ENCODE peak calls at places on chromosome 5, in eight cellular contexts. D, B, S, L, O, R, G and T are unnamed samples.

GRCh38 chr5:134184155-134185135 is 7.7 kb upstream of the SKP1 start:
- DNase-seq in O (peak), L (peak), B (peak), R (peak), S (no peak), D (peak), G (peak), T (no peak)

GRCh38 chr5:131769961-131770360 is 26.9 kb downstream of the FNIP1 start:
- DNase-seq in L (no peak), B (no peak), O (peak), D (no peak), S (no peak), R (peak), G (no peak), T (no peak)

GRCh38 chr5:151155777-151156731 is 1.5 kb downstream of the ANXA6 start:
- DNase-seq in B (no peak), R (peak), D (peak), O (peak), S (no peak), L (no peak), G (peak), T (no peak)

GRCh38 chr5:180592176-180592575 is 877 bp upstream of the SCGB3A1 start:
- DNase-seq in D (no peak), R (no peak), B (no peak), O (no peak), G (no peak), L (no peak), S (no peak), T (no peak)

GRCh38 chr5:132641241-132641723 is 16.7 kb upstream of the IL13 start:
- DNase-seq in R (no peak), D (no peak), O (no peak), G (no peak), B (no peak), L (no peak), S (no peak), T (no peak)

GRCh38 chr5:10607023-10607665 is 43.3 kb downstream of the ANKRD33B start:
- DNase-seq in D (no peak), B (peak), S (no peak), R (peak), L (no peak), G (peak), O (peak), T (no peak)

GRCh38 chr5:1295650-1296037 is 776 bp upstream of the TERT start:
- DNase-seq in L (no peak), S (no peak), B (no peak), D (peak), R (no peak), O (no peak), G (no peak), T (no peak)

GRCh38 chr5:34652466-34652865 is 3.7 kb upstream of the RAI14 start:
- DNase-seq in L (no peak), R (no peak), O (peak), G (no peak), D (no peak), S (no peak), B (no peak), T (no peak)

GRCh38 chr5:171495122-171495700 is 75.8 kb downstream of the FGF18 start:
- DNase-seq in L (no peak), O (peak), R (no peak), D (no peak), S (no peak), B (no peak), G (no peak), T (no peak)

GRCh38 chr5:130978475-130978874 is 186.6 kb downstream of the HINT1 start:
- DNase-seq in B (no peak), S (no peak), L (no peak), G (no peak), R (peak), D (no peak), O (peak), T (no peak)

GRCh38 chr5:55176176-55176818 is 3.3 kb upstream of the CDC20B start:
- DNase-seq in R (peak), O (no peak), G (peak), S (no peak), B (peak), D (peak), L (no peak), T (no peak)

GRCh38 chr5:126694403-126694802 is 82.5 kb upstream of the LMNB1 start:
- DNase-seq in O (peak), D (no peak), G (no peak), R (no peak), S (no peak), B (no peak), L (no peak), T (no peak)

GRCh38 chr5:11792621-11793020 is 111.6 kb downstream of the CTNND2 start:
- DNase-seq in G (no peak), B (no peak), D (no peak), R (no peak), L (no peak), S (no peak), O (no peak), T (no peak)

GRCh38 chr5:69083412-69083811 is 10.4 kb upstream of the SLC30A5 start:
- DNase-seq in S (no peak), B (peak), L (no peak), G (no peak), D (peak), R (peak), O (no peak), T (no peak)

GRCh38 chr5:156396063-156396829 is 69.3 kb downstream of the SGCD start:
- DNase-seq in B (no peak), S (no peak), O (no peak), L (no peak), G (no peak), D (peak), R (peak), T (no peak)

GRCh38 chr5:33180900-33181299 is 259.9 kb upstream of the TARS1 start:
- DNase-seq in B (no peak), S (peak), O (peak), R (peak), G (no peak), D (no peak), L (no peak), T (no peak)

GRCh38 chr5:120767171-120767820 is 303.2 kb downstream of the PRR16 start:
- DNase-seq in S (peak), B (no peak), D (no peak), G (no peak), O (peak), L (no peak), R (peak), T (peak)

GRCh38 chr5:3600106-3600997 is 4.7 kb downstream of the IRX1 start:
- DNase-seq in R (no peak), L (no peak), B (peak), G (no peak), S (no peak), O (peak), D (no peak), T (no peak)

GRCh38 chr5:1285883-1286291 is 9.0 kb downstream of the TERT start:
- DNase-seq in D (no peak), B (no peak), O (no peak), G (no peak), L (no peak), R (no peak), S (no peak), T (no peak)

GRCh38 chr5:6734243-6734695 is 21.0 kb downstream of the TENT4A start:
- DNase-seq in S (no peak), B (no peak), L (no peak), D (no peak), G (peak), O (peak), R (peak), T (no peak)

GRCh38 chr5:128546658-128547281 is 8.7 kb upstream of the FBN2 start:
- DNase-seq in R (peak), G (no peak), L (no peak), D (no peak), O (no peak), B (no peak), S (no peak), T (no peak)

GRCh38 chr5:177310757-177311173 is 933 bp downstream of the MXD3 start:
- DNase-seq in G (peak), R (peak), O (no peak), B (peak), S (no peak), D (no peak), L (no peak), T (no peak)

GRCh38 chr5:140594169-140594568 is 29.5 kb downstream of the SLC35A4 start:
- DNase-seq in R (no peak), D (no peak), S (no peak), G (no peak), O (no peak), B (no peak), L (no peak), T (no peak)

DNA sequence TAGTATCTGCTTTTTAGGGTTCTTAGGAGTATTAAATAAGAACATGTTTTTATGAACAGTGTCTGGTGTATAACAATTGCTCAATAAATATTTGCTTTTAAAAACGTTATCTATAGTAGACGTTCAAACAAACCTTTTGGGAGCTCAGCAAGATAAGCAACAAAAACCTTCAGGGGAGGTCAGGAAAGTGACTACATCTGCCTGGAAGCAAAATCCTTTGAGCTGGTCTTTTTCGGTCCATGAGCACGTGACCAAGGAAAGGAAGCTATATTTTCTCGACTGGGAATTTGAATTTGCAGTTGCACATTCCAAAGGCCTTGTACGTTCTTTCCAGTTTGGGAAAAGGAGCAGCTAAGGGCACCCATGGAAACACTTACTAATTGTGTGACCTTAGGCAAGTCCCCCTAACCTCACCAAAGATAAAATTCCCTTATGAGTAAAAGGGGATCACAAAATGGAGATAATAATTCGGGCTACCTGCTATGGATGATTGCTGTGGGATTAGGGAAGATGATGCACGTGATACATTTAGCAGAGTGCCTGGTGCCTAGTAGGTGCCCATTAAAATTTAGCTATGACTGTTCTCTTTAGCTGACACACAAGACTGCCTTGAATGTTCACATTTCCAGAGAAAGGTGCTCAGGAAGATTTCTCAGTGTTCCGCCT is 45.4 kb downstream of the PTTG1 start:
- DNase-seq in G (no peak), R (peak), B (no peak), O (peak), D (peak), L (no peak), S (no peak), T (no peak)
- H3K27ac ChIP-seq in G (peak), R (no peak), B (no peak), O (no peak), D (peak), L (peak), S (no peak), T (peak)

GRCh38 chr5:59187772-59188347 is 605.0 kb downstream of the RAB3C start:
- DNase-seq in D (no peak), S (no peak), R (peak), G (no peak), B (no peak), L (no peak), O (peak), T (no peak)
- H3K27ac ChIP-seq in D (peak), S (no peak), R (no peak), G (no peak), B (no peak), L (no peak), O (peak), T (no peak)

DNA sequence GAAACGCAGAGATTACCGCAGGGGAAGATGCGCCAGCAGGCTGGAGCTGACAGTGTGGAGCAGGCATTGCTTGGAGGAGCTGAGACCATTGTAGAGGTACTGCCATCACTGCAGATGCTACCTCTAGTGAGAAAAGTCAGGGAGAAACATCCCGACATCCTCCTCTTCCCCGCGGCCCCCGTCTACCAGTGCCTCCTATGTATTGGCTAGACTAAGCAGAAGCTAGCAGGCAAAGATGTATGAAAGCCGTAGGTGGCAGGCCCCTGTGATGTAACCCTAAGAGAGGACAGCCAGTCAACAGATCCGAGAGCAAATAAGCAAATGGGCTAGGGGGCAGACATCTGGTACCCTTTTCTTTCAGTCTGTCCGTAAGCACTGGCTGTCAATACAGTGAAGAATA is 115.5 kb upstream of the ACTBL2 start:
- DNase-seq in G (no peak), D (no peak), O (no peak), S (no peak), B (no peak), R (no peak), L (no peak), T (no peak)
- H3K27ac ChIP-seq in G (no peak), D (no peak), O (no peak), S (peak), B (no peak), R (no peak), L (no peak), T (no peak)

DNA sequence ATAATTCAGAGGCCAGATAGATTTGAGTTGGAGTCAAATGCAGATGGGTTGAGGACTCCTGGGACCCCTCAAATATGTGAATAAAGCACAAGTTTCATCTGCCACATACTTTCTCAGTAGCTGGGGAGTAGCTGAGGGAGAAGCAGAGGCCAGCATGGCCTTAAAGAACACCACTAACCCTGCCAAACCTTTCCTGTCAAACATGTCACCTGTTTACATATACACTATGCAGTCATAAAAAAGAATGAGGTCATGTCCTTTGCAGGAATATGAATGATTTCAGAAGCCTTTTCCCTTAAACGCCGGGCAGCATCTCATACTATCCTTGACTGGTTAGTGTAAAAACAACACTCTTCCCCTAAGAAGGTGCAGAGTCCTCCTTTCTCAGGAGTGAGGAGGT is 25.2 kb upstream of the HSD17B4 start:
- DNase-seq in D (no peak), B (no peak), R (no peak), G (no peak), L (no peak), S (no peak), O (no peak), T (no peak)
- H3K27ac ChIP-seq in D (no peak), B (no peak), R (no peak), G (no peak), L (no peak), S (no peak), O (no peak), T (no peak)

GRCh38 chr5:170150713-170151104 is 45.0 kb downstream of the FOXI1 start:
- DNase-seq in S (no peak), R (no peak), L (no peak), G (no peak), B (no peak), O (no peak), D (no peak), T (no peak)

GRCh38 chr5:170151105-170151831 is 45.6 kb downstream of the FOXI1 start:
- DNase-seq in D (peak), S (no peak), L (no peak), G (peak), B (peak), R (peak), O (peak), T (peak)

GRCh38 chr5:170155771-170156170 is 50.1 kb downstream of the FOXI1 start:
- DNase-seq in L (no peak), G (no peak), O (no peak), D (no peak), B (no peak), S (no peak), R (no peak), T (no peak)

GRCh38 chr5:170154744-170155143 is 49.0 kb downstream of the FOXI1 start:
- DNase-seq in S (no peak), B (no peak), R (no peak), G (no peak), D (no peak), L (no peak), O (no peak), T (no peak)

DNA sequence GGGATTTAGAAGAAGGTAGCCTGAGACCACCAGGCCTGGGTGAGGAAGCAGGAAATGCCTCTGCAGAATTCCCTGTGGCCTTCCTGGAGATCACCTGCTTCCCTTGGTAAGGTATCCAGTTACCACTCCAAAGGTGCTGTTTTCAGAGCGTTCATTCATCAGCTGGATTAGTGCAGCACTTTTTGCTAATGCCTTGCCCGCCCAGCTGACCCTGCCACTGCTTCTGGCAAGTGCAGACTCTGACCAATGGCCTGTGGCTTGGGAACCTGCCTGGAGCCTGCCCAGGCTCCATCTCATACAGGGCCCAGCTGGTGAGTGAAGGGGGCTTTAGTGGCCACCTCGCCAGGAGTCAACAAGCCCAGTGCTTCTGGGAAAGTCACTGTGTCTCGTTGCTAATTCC is 48.6 kb downstream of the FOXI1 start:
- DNase-seq in G (no peak), L (no peak), R (no peak), O (no peak), B (no peak), S (no peak), D (no peak), T (no peak)
- H3K27ac ChIP-seq in G (no peak), L (no peak), R (no peak), O (no peak), B (no peak), S (no peak), D (no peak), T (no peak)

DNA sequence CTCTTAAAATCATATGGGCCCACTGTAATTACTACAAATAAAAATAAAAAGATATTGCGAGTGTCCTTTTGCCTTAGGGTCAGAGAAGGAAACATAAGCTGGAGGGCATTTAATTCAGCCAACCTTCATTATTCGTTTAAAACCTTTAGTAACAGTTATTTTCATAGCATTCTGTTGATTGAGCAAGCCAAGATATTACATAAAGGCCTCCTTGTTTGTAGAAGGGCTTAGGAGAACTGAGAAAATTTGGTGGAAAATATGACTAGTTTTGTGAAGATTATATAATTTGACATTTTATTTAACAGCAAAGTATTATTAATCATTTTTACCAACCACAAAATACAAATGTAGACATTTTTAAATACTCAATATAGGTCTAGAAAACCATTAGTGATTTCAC is 62.2 kb downstream of the COX7C start:
- DNase-seq in O (no peak), L (no peak), D (no peak), R (no peak), B (no peak), S (no peak), G (no peak), T (no peak)
- H3K27ac ChIP-seq in O (no peak), L (no peak), D (no peak), R (no peak), B (no peak), S (no peak), G (peak), T (no peak)